ENCODE peak calls at places on chromosome 9, in nine cellular contexts. Y is heart left ventricle; F is IMR-90; W is HepG2; H is CD8-positive, alpha-beta T cell; G is Panc1; T is GM10248; V is stomach; I is nephron progenitor cell. X is an unnamed sample.

GRCh38 chr9:83570359-83570758 is 32.2 kb upstream of the FRMD3 start:
- DNase-seq in V (no peak), F (no peak), Y (no peak), W (no peak), T (no peak), H (no peak), I (no peak), G (no peak), X (no peak)

GRCh38 chr9:36268007-36268427 is 9.8 kb upstream of the GNE start:
- DNase-seq in Y (no peak), W (no peak), H (no peak), I (no peak), V (no peak), F (peak; percentile 71), T (no peak), G (no peak), X (no peak)

GRCh38 chr9:134617246-134617645 is 24.4 kb upstream of the COL5A1 start:
- DNase-seq in V (no peak), W (no peak), I (no peak), H (no peak), F (no peak), T (no peak), Y (no peak), G (no peak), X (no peak)

GRCh38 chr9:37967272-37967581 is 63.3 kb upstream of the SLC25A51 start:
- DNase-seq in V (no peak), G (no peak), Y (no peak), I (no peak), T (no peak), F (no peak), W (no peak), H (no peak), X (no peak)

GRCh38 chr9:92151691-92152393 is 36.6 kb upstream of the SPTLC1 start:
- DNase-seq in G (no peak), W (no peak), H (no peak), Y (no peak), V (no peak), F (peak; percentile 84), T (no peak), I (no peak), X (no peak)

GRCh38 chr9:34123682-34124081 is 2.8 kb downstream of the DCAF12 start:
- DNase-seq in Y (peak; percentile 43), G (no peak), T (peak; percentile 53), H (no peak), I (no peak), V (peak; percentile 27), F (no peak), W (no peak), X (no peak)

GRCh38 chr9:79013715-79014610 is 557.8 kb upstream of the TLE4 start:
- DNase-seq in F (peak; percentile 38), H (no peak), G (no peak), V (no peak), I (no peak), Y (no peak), W (no peak), T (no peak), X (no peak)

GRCh38 chr9:129270903-129271431 is 92.9 kb upstream of the IER5L start:
- DNase-seq in G (no peak), V (no peak), Y (peak; percentile 6), H (no peak), T (peak; percentile 72), W (no peak), F (peak; percentile 44), I (no peak), X (no peak)

DNA sequence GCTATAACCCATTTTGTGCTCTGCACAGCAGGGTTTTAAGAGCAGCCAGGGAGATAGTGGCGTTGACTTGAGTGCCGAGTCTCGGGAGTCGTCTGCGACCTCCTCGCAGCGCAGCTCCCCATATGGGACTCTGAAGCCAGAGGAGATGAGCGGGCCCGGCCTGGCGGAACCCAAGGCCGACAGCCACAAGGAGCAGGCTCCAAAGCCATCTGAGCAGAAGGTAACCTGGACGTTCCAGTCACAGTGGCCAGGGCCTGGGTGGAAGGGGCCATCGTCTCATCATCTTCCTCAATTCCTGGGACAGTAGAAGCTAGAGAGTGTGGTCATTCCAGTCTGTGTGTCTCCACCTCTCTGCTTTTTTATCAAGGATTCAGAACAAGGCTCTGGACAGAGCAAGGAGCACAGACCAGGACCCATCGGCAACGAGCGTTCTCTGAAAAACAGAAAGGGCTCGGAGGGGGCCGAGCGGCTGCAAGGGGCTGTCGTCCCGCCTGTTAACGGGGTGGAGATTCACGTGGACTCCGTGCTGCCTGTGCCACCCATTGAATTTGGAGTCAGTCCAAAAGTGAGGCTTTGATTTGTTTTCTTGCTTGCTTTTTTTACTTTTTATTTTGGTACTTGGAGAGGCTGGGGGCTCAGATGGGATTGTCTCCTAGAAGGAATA is 20.2 kb upstream of the POMT1 start:
- DNase-seq in V (no peak), F (no peak), Y (no peak), I (no peak), H (no peak), W (no peak), G (no peak), T (no peak), X (no peak)
- TF ChIP-seq CTCF in V (no peak), F (no peak), Y (no peak), I (no peak), H (no peak), W (no peak), G (no peak), T (no peak), X (no peak)

GRCh38 chr9:105445203-105445881 is 2.5 kb upstream of the FSD1L start:
- DNase-seq in Y (peak; percentile 62), T (no peak), H (no peak), V (no peak), G (no peak), F (peak; percentile 35), W (no peak), I (no peak), X (no peak)

GRCh38 chr9:105449081-105449480 is 1.2 kb downstream of the FSD1L start:
- DNase-seq in G (no peak), H (no peak), T (no peak), I (no peak), W (no peak), F (peak; percentile 49), Y (no peak), V (no peak), X (no peak)

GRCh38 chr9:105444130-105444529 is 3.7 kb upstream of the FSD1L start:
- DNase-seq in T (no peak), Y (no peak), I (no peak), G (no peak), H (no peak), W (no peak), V (no peak), F (peak; percentile 76), X (no peak)

GRCh38 chr9:105447386-105447813 is 434 bp upstream of the FSD1L start:
- DNase-seq in I (no peak), V (no peak), G (no peak), T (no peak), F (no peak), Y (no peak), H (no peak), W (no peak), X (no peak)

DNA sequence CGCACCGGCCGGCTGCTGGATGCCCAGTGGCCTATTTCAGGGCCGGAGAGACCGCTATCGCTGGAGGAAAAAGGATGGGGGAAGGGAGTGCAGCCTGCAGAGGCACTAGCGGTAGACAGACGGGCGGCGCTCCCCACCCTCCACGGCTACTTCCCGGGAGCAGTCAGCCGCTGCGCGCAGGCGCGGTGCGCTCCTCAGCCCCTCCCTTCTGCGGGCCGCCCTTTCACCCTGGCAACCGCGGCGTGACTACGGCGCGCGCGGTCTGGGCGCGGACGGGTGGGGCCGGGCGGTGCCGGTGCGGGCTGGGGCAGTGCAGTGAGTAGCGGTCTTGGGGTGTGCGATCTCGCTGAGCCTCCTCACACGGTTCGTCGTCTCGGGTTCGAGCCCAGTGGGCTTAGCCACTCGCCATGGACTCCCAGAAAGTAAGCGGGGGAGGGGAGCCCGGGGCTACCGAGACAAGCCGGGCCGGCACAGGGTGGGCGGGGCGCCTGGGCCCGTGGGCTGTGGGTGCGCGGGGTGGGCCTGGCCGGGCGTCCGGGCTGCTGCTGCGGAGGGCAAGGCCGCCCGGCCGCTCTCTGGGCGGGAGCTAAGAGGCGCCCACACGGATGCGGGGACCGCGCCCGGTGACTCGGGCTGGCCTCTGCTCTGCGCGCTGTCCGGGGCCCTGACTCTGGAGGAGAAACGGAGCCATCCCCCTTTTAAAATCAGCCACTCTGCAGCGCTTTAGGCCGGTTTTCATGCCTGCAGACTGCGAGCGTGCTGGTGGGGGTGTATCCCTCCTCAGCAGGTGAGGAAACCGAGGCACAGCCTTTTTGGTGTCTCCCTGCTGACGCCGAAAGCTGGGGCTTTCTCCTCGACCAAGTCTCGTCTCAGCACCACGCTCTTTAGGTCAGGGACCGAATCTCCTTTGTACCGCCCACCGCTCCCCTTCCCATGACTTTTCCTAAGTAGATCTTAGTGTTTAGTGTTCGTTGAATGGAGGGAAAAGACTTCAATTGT is at the start of gene FSD1L:
- DNase-seq in Y (peak; percentile 97), F (peak; percentile 90), V (peak; percentile 95), W (peak; percentile 84), T (peak; percentile 93), G (peak; percentile 27), I (peak; percentile 93), H (peak; percentile 76), X (peak; percentile 97)
- TF ChIP-seq CTCF in Y (peak; percentile 41), F (peak; percentile 25), V (no peak), W (peak; percentile 80), T (peak; percentile 77), G (no peak), I (no peak), H (no peak), X (no peak)

GRCh38 chr9:136994180-136994884 is 2.0 kb downstream of the CLIC3 start:
- DNase-seq in Y (no peak), G (no peak), H (no peak), V (no peak), T (no peak), I (no peak), F (no peak), W (no peak), X (no peak)

GRCh38 chr9:136994885-136995224 is 1.5 kb downstream of the CLIC3 start:
- DNase-seq in Y (no peak), H (no peak), I (no peak), G (no peak), T (no peak), F (no peak), V (no peak), W (no peak), X (no peak)

GRCh38 chr9:136996361-136997281 is at the start of gene CLIC3:
- DNase-seq in T (no peak), I (peak; percentile 40), Y (no peak), G (no peak), V (peak; percentile 73), H (peak; percentile 74), F (no peak), W (peak; percentile 46), X (no peak)

GRCh38 chr9:136995370-136995769 is 998 bp downstream of the CLIC3 start:
- DNase-seq in H (no peak), G (no peak), F (no peak), Y (no peak), V (no peak), I (no peak), T (no peak), W (no peak), X (no peak)

DNA sequence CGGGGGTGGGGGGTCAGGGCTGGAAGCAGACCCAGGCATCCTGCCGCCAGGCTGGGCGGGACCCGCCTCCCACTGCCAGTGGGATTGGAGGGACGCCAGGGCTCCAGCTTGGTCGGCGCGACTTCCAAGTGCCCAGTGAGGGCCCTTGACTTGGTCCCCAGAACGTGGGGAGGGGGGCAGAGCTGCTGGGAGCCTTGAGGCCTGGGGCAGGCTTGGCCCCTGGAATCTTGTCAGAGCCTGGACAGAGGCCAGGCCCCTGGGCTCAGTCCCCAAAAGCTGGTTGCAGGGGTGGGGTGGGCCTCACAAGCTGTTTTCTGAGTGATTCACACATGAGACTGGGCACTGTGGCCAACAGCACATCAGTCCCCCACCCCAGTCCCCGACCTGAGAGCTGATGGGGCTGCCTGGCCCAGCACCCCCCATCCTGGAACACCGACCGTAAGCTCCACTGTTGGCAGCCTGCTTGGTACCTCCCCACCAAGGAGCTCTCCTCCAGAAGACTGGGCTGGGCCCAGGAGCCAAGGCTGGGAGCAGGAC is 528 bp downstream of the CLIC3 start:
- DNase-seq in I (no peak), Y (no peak), W (no peak), V (peak; percentile 61), T (no peak), G (no peak), H (no peak), F (peak; percentile 6), X (no peak)
- TF ChIP-seq CTCF in I (no peak), Y (no peak), W (no peak), V (no peak), T (no peak), G (no peak), H (no peak), F (no peak), X (no peak)

GRCh38 chr9:7360513-7360912 is 439.1 kb downstream of the DMAC1 start:
- DNase-seq in G (no peak), Y (no peak), I (no peak), V (no peak), F (no peak), H (no peak), W (no peak), T (no peak), X (no peak)
- TF ChIP-seq CTCF in G (no peak), Y (no peak), I (no peak), V (no peak), F (no peak), H (no peak), W (no peak), T (no peak), X (no peak)